ENCODE peak calls at places on chromosomes 12 and 14, in nine cellular contexts. O is sigmoid colon, J is stomach, Q is A549, S is SK-N-SH, T is ovary, R is tibial nerve, W is transverse colon, L is esophagus muscularis mucosa. A is an unnamed sample.

GRCh38 chr12:67807808-67808207 is 159.3 kb downstream of the DYRK2 start:
- DNase-seq in O (no peak), J (no peak), Q (no peak), S (no peak), T (no peak), R (no peak), W (no peak), L (no peak), A (no peak)

GRCh38 chr12:18683603-18684002 is 54.2 kb downstream of the PLCZ1 start:
- DNase-seq in O (no peak), J (no peak), Q (no peak), S (no peak), T (no peak), R (no peak), W (no peak), L (no peak), A (no peak)

GRCh38 chr14:64646103-64646502 is 58.1 kb upstream of the PLEKHG3 start:
- DNase-seq in O (peak; percentile 77), J (no peak), Q (peak; percentile 64), S (no peak), T (no peak), R (no peak), W (no peak), L (no peak), A (no peak)

GRCh38 chr12:62259311-62259992 is 752 bp upstream of the USP15 start:
- DNase-seq in O (no peak), J (no peak), Q (peak; percentile 21), S (peak; percentile 7), T (no peak), R (no peak), W (peak; percentile 10), L (no peak), A (no peak)

GRCh38 chr14:35879141-35879648 is 53.1 kb downstream of the BRMS1L start:
- DNase-seq in O (no peak), J (no peak), Q (no peak), S (no peak), T (no peak), R (no peak), W (no peak), L (no peak), A (no peak)

GRCh38 chr14:20732950-20733650 is 12.6 kb upstream of the EDDM3A start:
- DNase-seq in O (no peak), J (no peak), Q (no peak), S (no peak), T (no peak), R (no peak), W (no peak), L (no peak), A (no peak)

GRCh38 chr12:119659289-119659897 is 8.5 kb upstream of the PRKAB1 start:
- DNase-seq in O (no peak), J (no peak), Q (peak; percentile 26), S (peak; percentile 69), T (no peak), R (no peak), W (peak; percentile 47), L (no peak), A (no peak)

GRCh38 chr14:83162351-83162929 is 1628.8 kb upstream of the SEL1L start:
- DNase-seq in O (no peak), J (no peak), Q (no peak), S (no peak), T (no peak), R (no peak), W (no peak), L (no peak), A (no peak)

GRCh38 chr12:19707948-19708409 is 268.7 kb downstream of the AEBP2 start:
- DNase-seq in O (no peak), J (no peak), Q (peak; percentile 39), S (no peak), T (no peak), R (no peak), W (no peak), L (no peak), A (no peak)

GRCh38 chr12:112992541-112993398 is 14.5 kb downstream of the OAS2 start:
- DNase-seq in O (no peak), J (peak; percentile 53), Q (peak; percentile 77), S (peak; percentile 70), T (no peak), R (peak; percentile 18), W (peak; percentile 54), L (no peak), A (no peak)
- TF ChIP-seq EP300 in O (no peak), J (no peak), Q (no peak), S (no peak), T (no peak), R (no peak), W (no peak), L (no peak), A (no peak)

GRCh38 chr14:95535226-95536021 is 574 bp downstream of the GLRX5 start:
- DNase-seq in O (no peak), J (no peak), Q (no peak), S (peak; percentile 63), T (no peak), R (no peak), W (no peak), L (no peak), A (peak; percentile 73)

GRCh38 chr14:95538801-95539509 is 4.1 kb downstream of the GLRX5 start:
- DNase-seq in O (no peak), J (no peak), Q (no peak), S (no peak), T (no peak), R (no peak), W (no peak), L (no peak), A (no peak)

GRCh38 chr14:95540236-95540635 is 5.4 kb downstream of the GLRX5 start:
- DNase-seq in O (no peak), J (no peak), Q (no peak), S (no peak), T (no peak), R (no peak), W (no peak), L (no peak), A (no peak)

GRCh38 chr14:95536036-95536577 is 1.3 kb downstream of the GLRX5 start:
- DNase-seq in O (no peak), J (no peak), Q (no peak), S (no peak), T (no peak), R (no peak), W (no peak), L (no peak), A (no peak)

GRCh38 chr14:95537298-95538089 is 2.6 kb downstream of the GLRX5 start:
- DNase-seq in O (no peak), J (no peak), Q (no peak), S (no peak), T (no peak), R (no peak), W (no peak), L (no peak), A (no peak)
- H3K4me1 ChIP-seq in O (peaks cover 30% of the 10 kb centered on the region), J (peaks cover 48% of the 10 kb centered on the region), Q (peaks cover 20% of the 10 kb centered on the region), S (peaks cover 11% of the 10 kb centered on the region), T (peaks cover 17% of the 10 kb centered on the region), R (peaks cover 28% of the 10 kb centered on the region), W (peaks cover 18% of the 10 kb centered on the region), L (peaks cover 41% of the 10 kb centered on the region), A (peaks cover 49% of the 10 kb centered on the region)

DNA sequence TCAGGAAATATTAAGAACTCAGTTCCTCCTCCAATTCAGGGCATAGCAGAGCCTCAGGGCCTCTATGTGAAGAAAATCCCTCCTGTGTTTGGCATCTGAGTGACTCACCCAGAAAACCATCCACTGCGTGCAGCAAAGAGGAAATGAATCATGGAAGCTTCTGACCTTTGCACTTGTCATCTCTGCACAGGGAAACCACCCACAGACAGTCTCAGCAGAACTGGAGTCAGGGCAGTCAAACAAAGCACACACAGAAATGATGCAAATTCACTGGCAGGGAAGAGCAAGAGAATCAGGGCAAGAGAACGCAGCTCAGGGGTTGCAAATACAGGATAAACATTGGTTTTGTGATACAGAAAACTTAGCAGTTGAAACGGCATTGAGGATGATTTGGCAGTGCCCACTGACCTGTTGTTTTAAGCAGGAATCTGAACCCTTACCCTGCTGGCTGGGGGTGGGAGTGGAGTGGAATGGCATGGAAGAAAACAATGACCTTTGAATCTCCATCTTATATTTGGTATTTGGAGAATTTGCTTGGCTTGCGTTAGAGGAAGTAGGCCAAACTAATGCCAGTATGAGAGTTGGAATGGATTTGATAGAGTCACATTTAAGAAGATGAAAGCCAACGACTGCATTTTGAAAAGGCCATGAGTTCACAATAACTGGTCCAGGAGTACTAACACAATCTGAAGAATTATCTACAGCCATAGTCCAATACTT is 53.5 kb downstream of the PHLDA1 start:
- DNase-seq in O (peak; percentile 75), J (peak; percentile 56), Q (peak; percentile 100), S (no peak), T (peak; percentile 31), R (peak; percentile 33), W (peak; percentile 75), L (no peak), A (peak; percentile 70)
- H3K4me3 ChIP-seq in O (no peak overlapping the region), J (no peak overlapping the region), Q (peak overlapping the region; percentile 12), S (no peak overlapping the region), T (no peak overlapping the region), R (no peak overlapping the region), W (no peak overlapping the region), L (no peak overlapping the region), A (no peak overlapping the region)

GRCh38 chr12:89525002-89525823 is 617 bp upstream of the GALNT4 start:
- DNase-seq in O (peak; percentile 72), J (peak; percentile 52), Q (peak; percentile 50), S (peak; percentile 73), T (peak; percentile 46), R (no peak), W (peak; percentile 75), L (no peak), A (no peak)
- TF ChIP-seq EP300 in O (no peak), J (no peak), Q (no peak), S (no peak), T (no peak), R (no peak), W (no peak), L (no peak), A (no peak)

GRCh38 chr12:87266305-87266704 is 762.9 kb downstream of the C12orf50 start:
- DNase-seq in O (no peak), J (no peak), Q (peak; percentile 27), S (no peak), T (no peak), R (no peak), W (no peak), L (no peak), A (no peak)
- H3K4me1 ChIP-seq in O (no peaks in the 10 kb centered on the region), J (no peaks in the 10 kb centered on the region), Q (peaks cover 4% of the 10 kb centered on the region), S (no peaks in the 10 kb centered on the region), T (no peaks in the 10 kb centered on the region), R (no peaks in the 10 kb centered on the region), W (no peaks in the 10 kb centered on the region), L (no peaks in the 10 kb centered on the region), A (no peaks in the 10 kb centered on the region)

GRCh38 chr12:12901158-12901791 is 9.9 kb downstream of the GPRC5A start:
- DNase-seq in O (peak; percentile 85), J (no peak), Q (peak; percentile 87), S (no peak), T (peak; percentile 72), R (no peak), W (peak; percentile 61), L (no peak), A (no peak)
- H3K4me3 ChIP-seq in O (no peak overlapping the region), J (no peak overlapping the region), Q (peak overlapping the region; percentile 28), S (no peak overlapping the region), T (no peak overlapping the region), R (no peak overlapping the region), W (no peak overlapping the region), L (no peak overlapping the region), A (no peak overlapping the region)

GRCh38 chr12:65568517-65568916 is 255.8 kb upstream of the HMGA2 start:
- DNase-seq in O (no peak), J (peak; percentile 47), Q (peak; percentile 42), S (no peak), T (no peak), R (no peak), W (no peak), L (no peak), A (no peak)
- TF ChIP-seq EP300 in O (no peak), J (no peak), Q (no peak), S (no peak), T (no peak), R (no peak), W (no peak), L (no peak), A (no peak)